ENCODE peak calls at places on chromosomes 11 and 22, in six cellular contexts. C, V, O, G, B and W are unnamed samples.

GRCh38 chr11:1297576-1298473 is 11.6 kb downstream of the TOLLIP start:
- DNase-seq in C (no peak), V (no peak), O (no peak), G (no peak), B (no peak), W (no peak)

GRCh38 chr22:50546326-50547230 is 879 bp downstream of the KLHDC7B start:
- DNase-seq in C (no peak), V (no peak), O (no peak), G (no peak), B (no peak), W (no peak)

GRCh38 chr11:79174045-79175008 is 266.5 kb downstream of the TENM4 start:
- DNase-seq in C (no peak), V (no peak), O (peak; percentile 6), G (no peak), B (no peak), W (no peak)

GRCh38 chr11:126501641-126502040 is 146.2 kb downstream of the ST3GAL4 start:
- DNase-seq in C (no peak), V (no peak), O (no peak), G (no peak), B (no peak), W (no peak)

GRCh38 chr11:112227002-112227401 is 774 bp downstream of the PTS start:
- DNase-seq in C (no peak), V (no peak), O (peak; percentile 56), G (no peak), B (peak; percentile 45), W (no peak)

GRCh38 chr22:45072322-45072903 is 62.6 kb upstream of the PHF21B start:
- DNase-seq in C (no peak), V (no peak), O (peak; percentile 72), G (peak; percentile 89), B (peak; percentile 71), W (no peak)

GRCh38 chr22:46036558-46037408 is 59.8 kb upstream of the WNT7B start:
- DNase-seq in C (no peak), V (peak; percentile 27), O (peak; percentile 36), G (peak; percentile 57), B (no peak), W (no peak)

GRCh38 chr11:60700689-60701508 is 1.5 kb downstream of the MS4A8 start:
- DNase-seq in C (no peak), V (no peak), O (no peak), G (peak; percentile 79), B (no peak), W (no peak)

GRCh38 chr11:17798253-17798652 is 63.7 kb downstream of the KCNC1 start:
- DNase-seq in C (no peak), V (no peak), O (no peak), G (no peak), B (no peak), W (no peak)

GRCh38 chr22:24536089-24536488 is 18.8 kb downstream of the GUCD1 start:
- DNase-seq in C (no peak), V (no peak), O (no peak), G (no peak), B (no peak), W (no peak)

GRCh38 chr11:96061730-96062524 is 138.0 kb upstream of the MTMR2 start:
- DNase-seq in C (no peak), V (no peak), O (peak; percentile 60), G (peak; percentile 81), B (no peak), W (no peak)

GRCh38 chr11:132231656-132232173 is 861.3 kb downstream of the NTM start:
- DNase-seq in C (no peak), V (no peak), O (no peak), G (no peak), B (no peak), W (no peak)

GRCh38 chr11:34345012-34345804 is 12.6 kb downstream of the ABTB2 start:
- DNase-seq in C (no peak), V (no peak), O (peak; percentile 96), G (peak; percentile 95), B (peak; percentile 50), W (no peak)

GRCh38 chr11:86416494-86416893 is 41.8 kb downstream of the CCDC81 start:
- DNase-seq in C (no peak), V (no peak), O (peak; percentile 40), G (no peak), B (no peak), W (no peak)

GRCh38 chr22:38799265-38800002 is 5.5 kb upstream of the DNAL4 start:
- DNase-seq in C (no peak), V (no peak), O (peak; percentile 69), G (no peak), B (no peak), W (no peak)

GRCh38 chr22:20223421-20224245 is 44.5 kb downstream of the RTN4R start:
- DNase-seq in C (no peak), V (no peak), O (no peak), G (no peak), B (no peak), W (no peak)

GRCh38 chr11:70314730-70315129 is 44.2 kb downstream of the PPFIA1 start:
- DNase-seq in C (peak; percentile 62), V (no peak), O (no peak), G (no peak), B (no peak), W (no peak)